ENCODE peak calls at places on chromosomes 12 and 14, in four cellular contexts. C is activated CD8-positive, alpha-beta T cell treated with anti-CD3 and anti-CD28 coated beads for 36 hours; K is amygdala; X is stimulated activated CD8-positive, alpha-beta memory T cell treated with anti-CD3 and anti-CD28 coated beads, Interleukin-12 subunit alpha, Interleukin-12 subunit beta, amount 100 ng/mL, for 1 hour. E is an unnamed sample.

GRCh38 chr12:19997996-19998395 is 370.3 kb upstream of the PDE3A start:
- DNase-seq in C (no peak), K (no peak), X (no peak), E (no peak)

GRCh38 chr12:106030210-106031175 is 108.3 kb downstream of the NUAK1 start:
- DNase-seq in C (peak), K (no peak), X (no peak), E (no peak)

GRCh38 chr12:127108360-127109215 is 1158.4 kb upstream of the TMEM132C start:
- DNase-seq in C (peak), K (peak), X (peak), E (peak)

GRCh38 chr12:120539303-120539702 is 5.1 kb downstream of the RNF10 start:
- DNase-seq in C (peak), K (no peak), X (no peak), E (no peak)

GRCh38 chr12:82097438-82097837 is 260.7 kb downstream of the CCDC59 start:
- DNase-seq in C (no peak), K (no peak), X (no peak), E (no peak)

GRCh38 chr14:77593501-77593911 is 22.9 kb downstream of the SPTLC2 start:
- DNase-seq in C (no peak), K (no peak), X (no peak), E (no peak)

GRCh38 chr14:55123101-55123500 is 6.0 kb upstream of the LGALS3 start:
- DNase-seq in C (no peak), K (no peak), X (no peak), E (no peak)

GRCh38 chr14:69281450-69282169 is 21.7 kb downstream of the GALNT16 start:
- DNase-seq in C (no peak), K (no peak), X (no peak), E (peak)

GRCh38 chr12:13950502-13950901 is 30.9 kb downstream of the GRIN2B start:
- DNase-seq in C (no peak), K (no peak), X (no peak), E (no peak)

GRCh38 chr12:113087193-113087592 is 30.7 kb downstream of the DTX1 start:
- DNase-seq in C (no peak), K (no peak), X (no peak), E (no peak)

GRCh38 chr14:74951443-74952194 is 3.8 kb downstream of the PGF start:
- DNase-seq in C (no peak), K (no peak), X (no peak), E (no peak)

GRCh38 chr12:95810411-95810810 is 19.8 kb upstream of the NTN4 start:
- DNase-seq in C (no peak), K (no peak), X (no peak), E (no peak)

GRCh38 chr12:95207407-95207806 is 9.9 kb downstream of the FGD6 start:
- DNase-seq in C (no peak), K (no peak), X (no peak), E (no peak)

GRCh38 chr12:29146201-29146600 is 2.9 kb upstream of the FAR2 start:
- DNase-seq in C (no peak), K (no peak), X (no peak), E (no peak)

GRCh38 chr12:132248439-132249157 is 80.8 kb downstream of the GALNT9 start:
- DNase-seq in C (no peak), K (no peak), X (no peak), E (no peak)

GRCh38 chr14:61564623-61565091 is 130.7 kb upstream of the HIF1A start:
- DNase-seq in C (no peak), K (no peak), X (no peak), E (no peak)

GRCh38 chr12:126998747-126999285 is 1268.2 kb upstream of the TMEM132C start:
- DNase-seq in C (no peak), K (no peak), X (no peak), E (no peak)

GRCh38 chr12:56804169-56804568 is 41.0 kb downstream of the HSD17B6 start:
- DNase-seq in C (no peak), K (no peak), X (no peak), E (no peak)

GRCh38 chr12:46983959-46984833 is 95.2 kb upstream of the PCED1B start:
- DNase-seq in C (peak), K (no peak), X (peak), E (peak)

GRCh38 chr14:69288001-69288771 is 28.2 kb downstream of the GALNT16 start:
- DNase-seq in C (no peak), K (peak), X (no peak), E (no peak)

GRCh38 chr14:29235991-29236390 is 469.4 kb downstream of the FOXG1 start:
- DNase-seq in C (no peak), K (no peak), X (no peak), E (no peak)

GRCh38 chr12:61011767-61012423 is 1248.3 kb upstream of the USP15 start:
- DNase-seq in C (no peak), K (no peak), X (no peak), E (no peak)

GRCh38 chr14:77973246-77973645 is 173.3 kb downstream of the ADCK1 start:
- DNase-seq in C (no peak), K (no peak), X (no peak), E (no peak)

GRCh38 chr14:54856152-54856551 is 46.5 kb downstream of the GCH1 start:
- DNase-seq in C (no peak), K (no peak), X (no peak), E (no peak)

GRCh38 chr12:92574046-92574783 is 128.6 kb upstream of the PLEKHG7 start:
- DNase-seq in C (no peak), K (no peak), X (no peak), E (no peak)

GRCh38 chr12:57586832-57587429 is 4.1 kb upstream of the PIP4K2C start:
- DNase-seq in C (no peak), K (no peak), X (no peak), E (no peak)

GRCh38 chr14:50045837-50046236 is 70.5 kb downstream of the VCPKMT start:
- DNase-seq in C (no peak), K (no peak), X (no peak), E (no peak)

GRCh38 chr14:92586966-92587365 is 73.4 kb downstream of the RIN3 start:
- DNase-seq in C (no peak), K (no peak), X (no peak), E (no peak)

GRCh38 chr12:54415223-54415929 is 3.7 kb downstream of the ITGA5 start:
- DNase-seq in C (no peak), K (no peak), X (no peak), E (no peak)

GRCh38 chr12:104667139-104667538 is 210.4 kb downstream of the CHST11 start:
- DNase-seq in C (no peak), K (no peak), X (no peak), E (no peak)

GRCh38 chr12:68078737-68079136 is 80.8 kb downstream of the IFNG start:
- DNase-seq in C (no peak), K (no peak), X (no peak), E (no peak)

E was measured in hypothalamus.